ENCODE peak calls at places on chromosomes 2 and 18, in nine cellular contexts. One of them, this sample, is unnamed.

GRCh38 chr2:222598611-222599010 is 57.3 kb downstream of the FARSB start:
- DNase-seq in HFFc6: no peak
- DNase-seq in endodermal cell: no peak
- DNase-seq in MM.1S: no peak
- DNase-seq in right atrium auricular region: no peak
- DNase-seq in AG09319: no peak
- DNase-seq in nephron progenitor cell: peak; percentile 18
- DNase-seq in heart left ventricle: no peak
- DNase-seq in NB4: no peak
- DNase-seq in this sample: no peak

GRCh38 chr18:23998811-23999210 is 15.7 kb upstream of the TTC39C start:
- DNase-seq in NB4: no peak
- DNase-seq in nephron progenitor cell: no peak
- DNase-seq in MM.1S: no peak
- DNase-seq in endodermal cell: no peak
- DNase-seq in right atrium auricular region: no peak
- DNase-seq in HFFc6: no peak
- DNase-seq in AG09319: no peak
- DNase-seq in heart left ventricle: no peak
- DNase-seq in this sample: no peak

GRCh38 chr2:7060156-7060555 is 142.9 kb downstream of the RNF144A start:
- DNase-seq in NB4: no peak
- DNase-seq in heart left ventricle: no peak
- DNase-seq in AG09319: no peak
- DNase-seq in endodermal cell: no peak
- DNase-seq in nephron progenitor cell: no peak
- DNase-seq in HFFc6: no peak
- DNase-seq in right atrium auricular region: no peak
- DNase-seq in MM.1S: no peak
- DNase-seq in this sample: no peak

GRCh38 chr2:233059797-233060499 is at the start of gene INPP5D:
- DNase-seq in NB4: peak; percentile 98
- DNase-seq in MM.1S: peak; percentile 80
- DNase-seq in endodermal cell: no peak
- DNase-seq in nephron progenitor cell: no peak
- DNase-seq in HFFc6: no peak
- DNase-seq in AG09319: no peak
- DNase-seq in right atrium auricular region: peak; percentile 73
- DNase-seq in heart left ventricle: peak; percentile 69
- DNase-seq in this sample: peak; percentile 81

GRCh38 chr2:108637304-108637669 is 82.0 kb upstream of the RANBP2 start:
- DNase-seq in HFFc6: peak; percentile 82
- DNase-seq in MM.1S: no peak
- DNase-seq in AG09319: peak; percentile 24
- DNase-seq in nephron progenitor cell: no peak
- DNase-seq in right atrium auricular region: peak; percentile 79
- DNase-seq in heart left ventricle: peak; percentile 79
- DNase-seq in NB4: peak; percentile 79
- DNase-seq in endodermal cell: no peak
- DNase-seq in this sample: peak; percentile 61

GRCh38 chr2:38907242-38907641 is 17.6 kb downstream of the ARHGEF33 start:
- DNase-seq in MM.1S: no peak
- DNase-seq in heart left ventricle: no peak
- DNase-seq in nephron progenitor cell: no peak
- DNase-seq in HFFc6: no peak
- DNase-seq in AG09319: no peak
- DNase-seq in endodermal cell: no peak
- DNase-seq in NB4: no peak
- DNase-seq in right atrium auricular region: no peak
- DNase-seq in this sample: no peak

GRCh38 chr2:32688511-32688910 is 60.7 kb downstream of the TTC27 start:
- DNase-seq in MM.1S: no peak
- DNase-seq in NB4: peak; percentile 55
- DNase-seq in heart left ventricle: no peak
- DNase-seq in nephron progenitor cell: no peak
- DNase-seq in HFFc6: peak; percentile 35
- DNase-seq in AG09319: no peak
- DNase-seq in endodermal cell: no peak
- DNase-seq in right atrium auricular region: no peak
- DNase-seq in this sample: peak; percentile 33

GRCh38 chr2:235005603-235006259 is 53.9 kb downstream of the SH3BP4 start:
- DNase-seq in heart left ventricle: peak; percentile 76
- DNase-seq in endodermal cell: peak; percentile 94
- DNase-seq in AG09319: no peak
- DNase-seq in right atrium auricular region: no peak
- DNase-seq in MM.1S: no peak
- DNase-seq in NB4: no peak
- DNase-seq in HFFc6: no peak
- DNase-seq in nephron progenitor cell: peak; percentile 76
- DNase-seq in this sample: no peak

GRCh38 chr2:14363976-14364375 is 268.5 kb upstream of the LRATD1 start:
- DNase-seq in NB4: no peak
- DNase-seq in nephron progenitor cell: no peak
- DNase-seq in endodermal cell: no peak
- DNase-seq in heart left ventricle: no peak
- DNase-seq in MM.1S: no peak
- DNase-seq in right atrium auricular region: no peak
- DNase-seq in HFFc6: no peak
- DNase-seq in AG09319: no peak
- DNase-seq in this sample: no peak

GRCh38 chr2:26558271-26559043 is 80.5 kb upstream of the OTOF start:
- DNase-seq in right atrium auricular region: no peak
- DNase-seq in AG09319: no peak
- DNase-seq in NB4: no peak
- DNase-seq in HFFc6: no peak
- DNase-seq in nephron progenitor cell: peak; percentile 34
- DNase-seq in MM.1S: no peak
- DNase-seq in heart left ventricle: no peak
- DNase-seq in endodermal cell: peak; percentile 69
- DNase-seq in this sample: no peak

GRCh38 chr2:26552641-26553040 is 74.7 kb upstream of the OTOF start:
- DNase-seq in HFFc6: no peak
- DNase-seq in heart left ventricle: no peak
- DNase-seq in NB4: no peak
- DNase-seq in MM.1S: no peak
- DNase-seq in endodermal cell: no peak
- DNase-seq in right atrium auricular region: no peak
- DNase-seq in AG09319: no peak
- DNase-seq in nephron progenitor cell: no peak
- DNase-seq in this sample: no peak

GRCh38 chr2:26556309-26557243 is 78.7 kb upstream of the OTOF start:
- DNase-seq in NB4: no peak
- DNase-seq in endodermal cell: peak; percentile 30
- DNase-seq in AG09319: no peak
- DNase-seq in HFFc6: no peak
- DNase-seq in MM.1S: no peak
- DNase-seq in right atrium auricular region: no peak
- DNase-seq in heart left ventricle: no peak
- DNase-seq in nephron progenitor cell: no peak
- DNase-seq in this sample: no peak

GRCh38 chr2:26557244-26557925 is 79.5 kb upstream of the OTOF start:
- DNase-seq in NB4: no peak
- DNase-seq in endodermal cell: peak; percentile 43
- DNase-seq in AG09319: no peak
- DNase-seq in HFFc6: no peak
- DNase-seq in MM.1S: no peak
- DNase-seq in heart left ventricle: no peak
- DNase-seq in nephron progenitor cell: no peak
- DNase-seq in right atrium auricular region: no peak
- DNase-seq in this sample: no peak

DNA sequence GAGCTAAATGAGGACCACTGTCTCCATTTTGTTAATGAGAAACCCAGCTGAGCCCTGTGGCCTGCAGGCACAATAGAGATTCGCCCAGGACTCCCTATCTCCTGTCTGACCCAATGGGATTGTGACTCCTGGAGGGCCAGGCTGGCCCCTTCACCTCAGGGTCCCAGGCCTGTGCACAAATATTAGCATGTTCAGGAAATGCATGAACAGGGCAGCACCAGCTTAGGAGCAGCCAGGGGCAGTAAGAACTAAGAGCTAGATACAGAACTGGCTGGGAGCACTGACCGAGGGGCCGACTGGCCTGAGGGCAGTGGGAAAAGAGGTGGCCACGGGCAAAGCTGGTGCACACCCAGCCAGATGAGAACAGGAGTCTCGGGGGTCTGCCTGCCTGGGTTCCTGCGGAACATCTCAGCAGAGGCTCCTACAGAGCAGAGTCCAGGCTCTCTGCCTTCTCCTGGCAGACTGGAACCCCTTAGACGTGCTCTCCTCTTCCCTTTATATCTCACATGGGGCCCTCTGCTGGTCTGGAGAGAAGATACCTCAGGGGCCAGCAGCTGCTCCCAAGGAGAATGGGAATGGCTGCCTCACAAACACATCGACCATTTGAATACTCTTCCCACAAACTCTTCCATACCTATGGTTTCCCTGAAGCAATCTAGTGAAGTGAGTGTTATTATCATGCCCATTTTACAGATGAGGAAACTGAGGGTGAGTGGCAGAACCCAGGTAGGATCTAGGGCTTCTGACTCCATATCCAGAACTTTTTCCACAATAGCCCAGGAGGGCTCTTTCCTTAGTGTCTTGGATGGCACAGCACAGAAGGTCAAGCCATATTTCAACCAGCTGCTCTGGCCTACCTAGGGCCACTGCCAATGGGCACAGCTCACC is 77.6 kb upstream of the OTOF start:
- DNase-seq in nephron progenitor cell: no peak
- DNase-seq in heart left ventricle: no peak
- DNase-seq in AG09319: no peak
- DNase-seq in endodermal cell: peak; percentile 74
- DNase-seq in MM.1S: no peak
- DNase-seq in NB4: peak; percentile 34
- DNase-seq in HFFc6: no peak
- DNase-seq in right atrium auricular region: no peak
- DNase-seq in this sample: no peak
- TF ChIP-seq CTCF in nephron progenitor cell: no peak
- TF ChIP-seq CTCF in heart left ventricle: no peak
- TF ChIP-seq CTCF in AG09319: no peak
- TF ChIP-seq CTCF in endodermal cell: peak; percentile 70
- TF ChIP-seq CTCF in MM.1S: no peak
- TF ChIP-seq CTCF in NB4: peak; percentile 36
- TF ChIP-seq CTCF in HFFc6: no peak
- TF ChIP-seq CTCF in right atrium auricular region: no peak
- TF ChIP-seq CTCF in this sample: no peak

DNA sequence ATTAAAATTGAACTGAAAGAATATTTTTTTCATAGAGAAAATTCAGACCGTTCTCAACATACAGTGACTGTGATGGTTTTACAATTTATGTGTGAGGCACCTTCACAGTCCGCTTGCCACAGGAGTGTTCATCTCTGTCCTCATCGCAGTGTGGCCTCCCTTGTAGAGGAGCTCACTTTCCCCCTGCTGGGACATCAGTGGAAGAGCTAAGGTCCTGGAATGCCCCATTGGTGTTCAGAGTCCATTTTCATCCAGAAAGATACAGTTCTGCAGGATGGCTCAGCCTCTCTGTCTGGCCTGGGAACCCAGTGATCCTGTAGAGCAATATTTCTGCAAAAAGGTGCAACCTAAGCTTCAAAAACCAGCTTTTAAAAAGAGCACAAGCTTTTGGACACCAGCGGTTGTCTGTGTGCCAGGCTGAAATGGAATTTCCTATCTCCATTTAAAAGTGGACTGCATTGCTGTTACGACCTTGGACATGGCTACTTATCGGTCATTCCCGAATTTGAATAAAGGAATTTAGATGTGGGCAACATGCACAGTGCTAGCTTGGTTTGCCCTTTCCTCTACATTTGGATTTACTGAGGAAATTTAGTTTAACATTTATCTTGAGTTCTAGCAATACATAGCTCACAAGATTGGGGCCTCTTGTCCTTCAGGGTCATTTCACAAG is 26.7 kb upstream of the FAM237A start:
- DNase-seq in right atrium auricular region: no peak
- DNase-seq in MM.1S: no peak
- DNase-seq in NB4: no peak
- DNase-seq in HFFc6: no peak
- DNase-seq in nephron progenitor cell: no peak
- DNase-seq in AG09319: no peak
- DNase-seq in endodermal cell: no peak
- DNase-seq in heart left ventricle: no peak
- DNase-seq in this sample: no peak
- TF ChIP-seq CTCF in right atrium auricular region: no peak
- TF ChIP-seq CTCF in MM.1S: no peak
- TF ChIP-seq CTCF in NB4: no peak
- TF ChIP-seq CTCF in HFFc6: no peak
- TF ChIP-seq CTCF in nephron progenitor cell: no peak
- TF ChIP-seq CTCF in AG09319: no peak
- TF ChIP-seq CTCF in endodermal cell: peak; percentile 38
- TF ChIP-seq CTCF in heart left ventricle: no peak
- TF ChIP-seq CTCF in this sample: no peak

GRCh38 chr2:156132941-156133340 is 199.6 kb downstream of the NR4A2 start:
- DNase-seq in heart left ventricle: no peak
- DNase-seq in endodermal cell: no peak
- DNase-seq in HFFc6: no peak
- DNase-seq in MM.1S: no peak
- DNase-seq in right atrium auricular region: no peak
- DNase-seq in AG09319: no peak
- DNase-seq in NB4: no peak
- DNase-seq in nephron progenitor cell: no peak
- DNase-seq in this sample: no peak

GRCh38 chr2:156125018-156125417 is 207.5 kb downstream of the NR4A2 start:
- DNase-seq in HFFc6: no peak
- DNase-seq in nephron progenitor cell: no peak
- DNase-seq in NB4: no peak
- DNase-seq in endodermal cell: peak; percentile 45
- DNase-seq in heart left ventricle: no peak
- DNase-seq in AG09319: no peak
- DNase-seq in right atrium auricular region: no peak
- DNase-seq in MM.1S: no peak
- DNase-seq in this sample: no peak

GRCh38 chr2:156132130-156132529 is 200.4 kb downstream of the NR4A2 start:
- DNase-seq in HFFc6: no peak
- DNase-seq in heart left ventricle: no peak
- DNase-seq in MM.1S: no peak
- DNase-seq in nephron progenitor cell: no peak
- DNase-seq in endodermal cell: no peak
- DNase-seq in AG09319: no peak
- DNase-seq in right atrium auricular region: no peak
- DNase-seq in NB4: no peak
- DNase-seq in this sample: no peak

GRCh38 chr2:156124458-156124857 is 208.1 kb downstream of the NR4A2 start:
- DNase-seq in HFFc6: no peak
- DNase-seq in AG09319: no peak
- DNase-seq in heart left ventricle: no peak
- DNase-seq in endodermal cell: no peak
- DNase-seq in MM.1S: no peak
- DNase-seq in nephron progenitor cell: no peak
- DNase-seq in NB4: no peak
- DNase-seq in right atrium auricular region: no peak
- DNase-seq in this sample: no peak

GRCh38 chr2:156129227-156129626 is 203.3 kb downstream of the NR4A2 start:
- DNase-seq in heart left ventricle: no peak
- DNase-seq in MM.1S: no peak
- DNase-seq in AG09319: no peak
- DNase-seq in right atrium auricular region: no peak
- DNase-seq in HFFc6: no peak
- DNase-seq in endodermal cell: no peak
- DNase-seq in nephron progenitor cell: no peak
- DNase-seq in NB4: no peak
- DNase-seq in this sample: no peak
- TF ChIP-seq CTCF in heart left ventricle: no peak
- TF ChIP-seq CTCF in MM.1S: no peak
- TF ChIP-seq CTCF in AG09319: no peak
- TF ChIP-seq CTCF in right atrium auricular region: no peak
- TF ChIP-seq CTCF in HFFc6: no peak
- TF ChIP-seq CTCF in endodermal cell: peak; percentile 63
- TF ChIP-seq CTCF in nephron progenitor cell: no peak
- TF ChIP-seq CTCF in NB4: peak; percentile 14
- TF ChIP-seq CTCF in this sample: peak; percentile 10

GRCh38 chr2:219177594-219178376 is at the start of gene RETREG2:
- DNase-seq in AG09319: peak; percentile 84
- DNase-seq in endodermal cell: peak; percentile 95
- DNase-seq in NB4: peak; percentile 95
- DNase-seq in MM.1S: peak; percentile 92
- DNase-seq in right atrium auricular region: peak; percentile 95
- DNase-seq in HFFc6: peak; percentile 71
- DNase-seq in heart left ventricle: peak; percentile 89
- DNase-seq in nephron progenitor cell: peak; percentile 87
- DNase-seq in this sample: peak; percentile 99
- TF ChIP-seq CTCF in AG09319: peak; percentile 23
- TF ChIP-seq CTCF in endodermal cell: peak; percentile 62
- TF ChIP-seq CTCF in NB4: no peak
- TF ChIP-seq CTCF in MM.1S: no peak
- TF ChIP-seq CTCF in right atrium auricular region: peak; percentile 52
- TF ChIP-seq CTCF in HFFc6: peak; percentile 76
- TF ChIP-seq CTCF in heart left ventricle: peak; percentile 11
- TF ChIP-seq CTCF in nephron progenitor cell: no peak
- TF ChIP-seq CTCF in this sample: peak; percentile 64